ENCODE peak calls at places on chromosome 11, in eight cellular contexts. A is A549; G is H9; Q is HEK293T; F is astrocyte of the hippocampus; T is non-pigmented ciliary epithelial cell; K is stimulated activated CD4-positive, alpha-beta T cell treated with anti-CD3 and anti-CD28 coated beads, Interleukin-15, amount 100 ng/mL, for 1 hour; M is GM13977. Z is an unnamed sample.
A peak's percentile ranks its signal among the peaks of the same experiment; 100 is the strongest.

GRCh38 chr11:57386178-57386945 is 4.1 kb downstream of the PRG2 start:
- DNase-seq in M (no peak), A (no peak), F (no peak), T (no peak), Q (no peak), K (no peak), G (no peak), Z (no peak)

GRCh38 chr11:114176321-114176720 is 116.8 kb downstream of the ZBTB16 start:
- DNase-seq in K (no peak), Q (no peak), M (no peak), G (no peak), A (no peak), T (no peak), F (no peak), Z (no peak)

GRCh38 chr11:18046116-18046777 is at the start of gene TPH1:
- DNase-seq in A (no peak), M (no peak), T (peak; percentile 23), F (peak; percentile 89), G (peak; percentile 76), K (no peak), Q (no peak), Z (no peak)

GRCh38 chr11:61058583-61059259 is 43.6 kb upstream of the CD5 start:
- DNase-seq in A (no peak), K (no peak), T (no peak), Q (no peak), M (no peak), G (peak; percentile 4), F (no peak), Z (no peak)

GRCh38 chr11:78798567-78799170 is 224.0 kb upstream of the NARS2 start:
- DNase-seq in K (peak; percentile 1), T (no peak), M (peak; percentile 58), F (peak; percentile 80), Q (peak; percentile 75), A (peak; percentile 20), G (peak; percentile 77), Z (peak; percentile 31)

GRCh38 chr11:57786436-57786835 is 24.8 kb downstream of the CTNND1 start:
- DNase-seq in F (peak; percentile 44), M (no peak), T (no peak), G (no peak), Q (no peak), A (no peak), K (no peak), Z (no peak)

GRCh38 chr11:113014731-113015455 is 53.7 kb downstream of the NCAM1 start:
- DNase-seq in T (no peak), A (no peak), M (no peak), F (peak; percentile 32), G (no peak), K (no peak), Q (peak; percentile 25), Z (no peak)

GRCh38 chr11:96242191-96242845 is 100.7 kb downstream of the MAML2 start:
- DNase-seq in A (no peak), K (no peak), Q (no peak), T (no peak), G (no peak), F (no peak), M (no peak), Z (no peak)

GRCh38 chr11:5624489-5625278 is at the start of gene TRIM34:
- DNase-seq in K (no peak), A (peak; percentile 95), M (peak; percentile 85), Q (peak; percentile 18), T (no peak), G (peak; percentile 67), F (peak; percentile 59), Z (peak; percentile 84)

GRCh38 chr11:26332572-26332915 is 614 bp downstream of the ANO3 start:
- DNase-seq in K (no peak), Q (no peak), T (no peak), A (no peak), M (no peak), G (no peak), F (no peak), Z (no peak)

GRCh38 chr11:76587810-76588454 is 82.6 kb downstream of the LRRC32 start:
- DNase-seq in A (no peak), K (no peak), M (no peak), F (no peak), G (no peak), T (no peak), Q (no peak), Z (no peak)

GRCh38 chr11:77175869-77176539 is 48.0 kb downstream of the MYO7A start:
- DNase-seq in Q (no peak), M (no peak), A (no peak), T (no peak), G (peak; percentile 88), F (peak; percentile 16), K (no peak), Z (no peak)

GRCh38 chr11:18192988-18193387 is 20.4 kb downstream of the MRGPRX4 start:
- DNase-seq in Q (no peak), F (no peak), T (no peak), G (peak; percentile 72), K (no peak), A (no peak), M (no peak), Z (no peak)